ENCODE peak calls at places on chromosomes 1 and 21, in nine cellular contexts. One of them, this sample, is unnamed.

GRCh38 chr1:53551428-53551995 is 92.3 kb downstream of the DMRTB1 start:
- DNase-seq in hepatocyte: no peak
- DNase-seq in MM.1S: no peak
- DNase-seq in astrocyte: no peak
- DNase-seq in HepG2: no peak
- DNase-seq in GM23248: no peak
- DNase-seq in PC-9: no peak
- DNase-seq in fibroblast of lung: no peak
- DNase-seq in neural progenitor cell: no peak
- DNase-seq in this sample: no peak

GRCh38 chr1:33377750-33378149 is 53.1 kb downstream of the PHC2 start:
- DNase-seq in hepatocyte: no peak
- DNase-seq in MM.1S: no peak
- DNase-seq in astrocyte: peak
- DNase-seq in HepG2: no peak
- DNase-seq in GM23248: no peak
- DNase-seq in PC-9: no peak
- DNase-seq in fibroblast of lung: peak
- DNase-seq in neural progenitor cell: no peak
- DNase-seq in this sample: no peak

GRCh38 chr21:41678944-41679343 is 87.9 kb downstream of the RIPK4 start:
- DNase-seq in hepatocyte: peak
- DNase-seq in MM.1S: peak
- DNase-seq in astrocyte: peak
- DNase-seq in HepG2: peak
- DNase-seq in GM23248: peak
- DNase-seq in PC-9: peak
- DNase-seq in fibroblast of lung: peak
- DNase-seq in neural progenitor cell: peak
- DNase-seq in this sample: peak

GRCh38 chr1:64484651-64485050 is 14.7 kb downstream of the CACHD1 start:
- DNase-seq in hepatocyte: no peak
- DNase-seq in MM.1S: no peak
- DNase-seq in astrocyte: peak
- DNase-seq in HepG2: no peak
- DNase-seq in GM23248: no peak
- DNase-seq in PC-9: no peak
- DNase-seq in fibroblast of lung: peak
- DNase-seq in neural progenitor cell: no peak
- DNase-seq in this sample: no peak

GRCh38 chr1:66505671-66506392 is 28.1 kb upstream of the SGIP1 start:
- DNase-seq in hepatocyte: no peak
- DNase-seq in MM.1S: no peak
- DNase-seq in astrocyte: peak
- DNase-seq in HepG2: no peak
- DNase-seq in GM23248: peak
- DNase-seq in PC-9: no peak
- DNase-seq in fibroblast of lung: peak
- DNase-seq in neural progenitor cell: no peak
- DNase-seq in this sample: no peak

GRCh38 chr1:89312572-89312971 is 39.9 kb upstream of the GBP5 start:
- DNase-seq in hepatocyte: no peak
- DNase-seq in MM.1S: no peak
- DNase-seq in astrocyte: no peak
- DNase-seq in HepG2: no peak
- DNase-seq in GM23248: no peak
- DNase-seq in PC-9: no peak
- DNase-seq in fibroblast of lung: no peak
- DNase-seq in neural progenitor cell: no peak
- DNase-seq in this sample: no peak

GRCh38 chr1:175663991-175664390 is 79.4 kb downstream of the TNR start:
- DNase-seq in hepatocyte: no peak
- DNase-seq in MM.1S: no peak
- DNase-seq in astrocyte: no peak
- DNase-seq in HepG2: no peak
- DNase-seq in GM23248: no peak
- DNase-seq in PC-9: no peak
- DNase-seq in fibroblast of lung: no peak
- DNase-seq in neural progenitor cell: no peak
- DNase-seq in this sample: no peak

GRCh38 chr1:54485417-54485816 is 62.6 kb upstream of the ACOT11 start:
- DNase-seq in hepatocyte: peak
- DNase-seq in MM.1S: no peak
- DNase-seq in astrocyte: no peak
- DNase-seq in HepG2: no peak
- DNase-seq in GM23248: no peak
- DNase-seq in PC-9: no peak
- DNase-seq in fibroblast of lung: peak
- DNase-seq in neural progenitor cell: no peak
- DNase-seq in this sample: peak

GRCh38 chr1:63624911-63625310 is 31.7 kb downstream of the PGM1 start:
- DNase-seq in hepatocyte: no peak
- DNase-seq in MM.1S: no peak
- DNase-seq in astrocyte: peak
- DNase-seq in HepG2: no peak
- DNase-seq in GM23248: peak
- DNase-seq in PC-9: no peak
- DNase-seq in fibroblast of lung: peak
- DNase-seq in neural progenitor cell: no peak
- DNase-seq in this sample: no peak

GRCh38 chr1:234246638-234247116 is 126.6 kb upstream of the COA6 start:
- DNase-seq in hepatocyte: no peak
- DNase-seq in MM.1S: peak
- DNase-seq in astrocyte: no peak
- DNase-seq in HepG2: no peak
- DNase-seq in GM23248: no peak
- DNase-seq in PC-9: no peak
- DNase-seq in fibroblast of lung: no peak
- DNase-seq in neural progenitor cell: no peak
- DNase-seq in this sample: no peak

DNA sequence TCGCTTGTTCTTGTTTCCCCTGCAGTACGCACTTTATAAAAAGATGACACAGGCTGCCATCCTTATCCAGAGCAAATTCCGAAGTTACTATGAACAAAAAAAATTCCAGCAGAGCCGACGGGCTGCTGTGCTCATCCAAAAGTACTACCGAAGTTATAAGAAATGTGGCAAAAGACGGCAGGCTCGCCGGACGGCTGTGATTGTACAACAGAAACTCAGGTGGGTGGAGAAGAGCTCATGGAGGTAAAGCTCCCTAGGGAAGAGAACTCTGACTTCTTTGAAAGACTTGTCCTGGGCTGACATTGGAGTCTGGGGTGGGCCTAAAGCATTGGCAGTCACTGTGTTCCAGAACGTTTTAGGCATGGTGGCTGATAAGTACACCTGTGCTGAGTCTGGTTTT is 19.9 kb upstream of the VAMP3 start:
- DNase-seq in hepatocyte: no peak
- DNase-seq in MM.1S: no peak
- DNase-seq in astrocyte: no peak
- DNase-seq in HepG2: no peak
- DNase-seq in GM23248: no peak
- DNase-seq in PC-9: no peak
- DNase-seq in fibroblast of lung: no peak
- DNase-seq in neural progenitor cell: no peak
- DNase-seq in this sample: no peak
- TF ChIP-seq EZH2 in hepatocyte: no peak
- TF ChIP-seq EZH2 in MM.1S: no peak
- TF ChIP-seq EZH2 in astrocyte: no peak
- TF ChIP-seq EZH2 in HepG2: no peak
- TF ChIP-seq EZH2 in GM23248: no peak
- TF ChIP-seq EZH2 in PC-9: no peak
- TF ChIP-seq EZH2 in fibroblast of lung: no peak
- TF ChIP-seq EZH2 in neural progenitor cell: no peak
- TF ChIP-seq EZH2 in this sample: no peak

GRCh38 chr1:19289244-19289643 is 674 bp upstream of the AKR7A3 start:
- DNase-seq in hepatocyte: no peak
- DNase-seq in MM.1S: no peak
- DNase-seq in astrocyte: no peak
- DNase-seq in HepG2: no peak
- DNase-seq in GM23248: peak
- DNase-seq in PC-9: no peak
- DNase-seq in fibroblast of lung: no peak
- DNase-seq in neural progenitor cell: no peak
- DNase-seq in this sample: no peak
- H2AFZ ChIP-seq in hepatocyte: no peak
- H2AFZ ChIP-seq in MM.1S: no peak
- H2AFZ ChIP-seq in astrocyte: peak
- H2AFZ ChIP-seq in HepG2: no peak
- H2AFZ ChIP-seq in GM23248: peak
- H2AFZ ChIP-seq in PC-9: no peak
- H2AFZ ChIP-seq in fibroblast of lung: no peak
- H2AFZ ChIP-seq in neural progenitor cell: peak
- H2AFZ ChIP-seq in this sample: peak

DNA sequence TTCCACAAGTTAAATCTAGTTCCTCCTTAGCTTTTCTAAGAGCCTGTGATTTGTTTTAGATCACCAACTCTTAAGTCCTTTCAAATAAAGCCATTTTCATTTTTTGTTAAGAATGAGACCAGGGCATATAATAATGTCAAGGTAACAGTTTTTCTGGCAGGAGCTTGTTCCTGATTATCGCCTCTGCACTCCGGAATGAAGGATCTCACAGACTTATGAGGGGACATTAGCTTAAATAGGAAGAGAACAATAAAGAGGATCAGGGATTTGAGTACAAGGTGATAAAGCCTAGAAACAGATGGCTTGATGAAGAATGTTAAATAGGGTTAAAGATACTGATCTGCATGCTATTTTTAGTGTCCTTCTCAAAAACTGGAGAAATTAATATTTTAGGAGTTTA is 13.6 kb upstream of the OTUD7B start:
- DNase-seq in hepatocyte: no peak
- DNase-seq in MM.1S: no peak
- DNase-seq in astrocyte: no peak
- DNase-seq in HepG2: no peak
- DNase-seq in GM23248: no peak
- DNase-seq in PC-9: no peak
- DNase-seq in fibroblast of lung: no peak
- DNase-seq in neural progenitor cell: no peak
- DNase-seq in this sample: no peak
- TF ChIP-seq EZH2 in hepatocyte: no peak
- TF ChIP-seq EZH2 in MM.1S: no peak
- TF ChIP-seq EZH2 in astrocyte: no peak
- TF ChIP-seq EZH2 in HepG2: no peak
- TF ChIP-seq EZH2 in GM23248: no peak
- TF ChIP-seq EZH2 in PC-9: no peak
- TF ChIP-seq EZH2 in fibroblast of lung: no peak
- TF ChIP-seq EZH2 in neural progenitor cell: no peak
- TF ChIP-seq EZH2 in this sample: no peak

DNA sequence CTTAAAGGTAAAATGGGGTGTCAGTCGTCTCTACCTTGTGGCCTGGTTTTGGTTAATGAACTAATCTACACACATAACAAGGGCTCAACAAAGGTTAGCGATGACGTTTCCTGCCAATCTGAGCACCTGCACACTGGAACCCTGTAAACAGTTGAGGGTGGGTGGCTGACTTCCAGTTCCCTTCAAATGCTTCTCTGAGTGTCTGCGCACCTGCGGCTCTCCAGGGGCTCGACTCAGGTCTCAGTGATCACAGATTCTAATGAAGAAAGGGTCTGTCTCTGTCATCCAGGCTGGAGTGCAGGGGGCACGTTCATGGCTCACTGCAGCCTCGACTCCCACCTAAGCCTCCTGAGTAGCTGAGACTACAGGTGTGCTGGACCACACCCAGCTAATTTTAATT is 3.3 kb upstream of the AGPAT3 start:
- DNase-seq in hepatocyte: no peak
- DNase-seq in MM.1S: peak
- DNase-seq in astrocyte: no peak
- DNase-seq in HepG2: no peak
- DNase-seq in GM23248: no peak
- DNase-seq in PC-9: no peak
- DNase-seq in fibroblast of lung: no peak
- DNase-seq in neural progenitor cell: no peak
- DNase-seq in this sample: no peak
- H2AFZ ChIP-seq in hepatocyte: no peak
- H2AFZ ChIP-seq in MM.1S: no peak
- H2AFZ ChIP-seq in astrocyte: no peak
- H2AFZ ChIP-seq in HepG2: no peak
- H2AFZ ChIP-seq in GM23248: no peak
- H2AFZ ChIP-seq in PC-9: no peak
- H2AFZ ChIP-seq in fibroblast of lung: no peak
- H2AFZ ChIP-seq in neural progenitor cell: no peak
- H2AFZ ChIP-seq in this sample: no peak

GRCh38 chr1:58784758-58785423 is 1.0 kb upstream of the JUN start:
- DNase-seq in hepatocyte: peak
- DNase-seq in MM.1S: peak
- DNase-seq in astrocyte: peak
- DNase-seq in HepG2: peak
- DNase-seq in GM23248: peak
- DNase-seq in PC-9: peak
- DNase-seq in fibroblast of lung: peak
- DNase-seq in neural progenitor cell: peak
- DNase-seq in this sample: peak

GRCh38 chr1:58786184-58786926 is 2.5 kb upstream of the JUN start:
- DNase-seq in hepatocyte: no peak
- DNase-seq in MM.1S: no peak
- DNase-seq in astrocyte: peak
- DNase-seq in HepG2: no peak
- DNase-seq in GM23248: peak
- DNase-seq in PC-9: no peak
- DNase-seq in fibroblast of lung: peak
- DNase-seq in neural progenitor cell: no peak
- DNase-seq in this sample: no peak

GRCh38 chr1:58783993-58784757 is at the start of gene JUN:
- DNase-seq in hepatocyte: peak
- DNase-seq in MM.1S: peak
- DNase-seq in astrocyte: peak
- DNase-seq in HepG2: peak
- DNase-seq in GM23248: peak
- DNase-seq in PC-9: peak
- DNase-seq in fibroblast of lung: peak
- DNase-seq in neural progenitor cell: peak
- DNase-seq in this sample: peak

GRCh38 chr1:58786927-58787245 is 3.0 kb upstream of the JUN start:
- DNase-seq in hepatocyte: no peak
- DNase-seq in MM.1S: no peak
- DNase-seq in astrocyte: no peak
- DNase-seq in HepG2: no peak
- DNase-seq in GM23248: no peak
- DNase-seq in PC-9: no peak
- DNase-seq in fibroblast of lung: no peak
- DNase-seq in neural progenitor cell: no peak
- DNase-seq in this sample: no peak

GRCh38 chr1:58785424-58786058 is 1.7 kb upstream of the JUN start:
- DNase-seq in hepatocyte: peak
- DNase-seq in MM.1S: peak
- DNase-seq in astrocyte: peak
- DNase-seq in HepG2: peak
- DNase-seq in GM23248: no peak
- DNase-seq in PC-9: peak
- DNase-seq in fibroblast of lung: peak
- DNase-seq in neural progenitor cell: peak
- DNase-seq in this sample: peak
- TF ChIP-seq EZH2 in hepatocyte: no peak
- TF ChIP-seq EZH2 in MM.1S: no peak
- TF ChIP-seq EZH2 in astrocyte: no peak
- TF ChIP-seq EZH2 in HepG2: no peak
- TF ChIP-seq EZH2 in GM23248: no peak
- TF ChIP-seq EZH2 in PC-9: no peak
- TF ChIP-seq EZH2 in fibroblast of lung: no peak
- TF ChIP-seq EZH2 in neural progenitor cell: no peak
- TF ChIP-seq EZH2 in this sample: no peak